ENCODE peak calls at places on chromosomes 11 and 22, in eight cellular contexts. One of them, this sample, is unnamed.

GRCh38 chr22:31185056-31185455 is 25.1 kb downstream of the RNF185 start:
- DNase-seq in esophagus muscularis mucosa: no peak
- DNase-seq in CD4-positive, alpha-beta T cell: no peak
- DNase-seq in neural progenitor cell: no peak
- DNase-seq in HL-60: no peak
- DNase-seq in AG10803: peak; percentile 68
- DNase-seq in GM13977: no peak
- DNase-seq in B cell: no peak
- DNase-seq in this sample: no peak

GRCh38 chr11:100445231-100445735 is 241.8 kb upstream of the ARHGAP42 start:
- DNase-seq in esophagus muscularis mucosa: no peak
- DNase-seq in CD4-positive, alpha-beta T cell: no peak
- DNase-seq in neural progenitor cell: peak; percentile 11
- DNase-seq in HL-60: no peak
- DNase-seq in AG10803: no peak
- DNase-seq in GM13977: no peak
- DNase-seq in B cell: no peak
- DNase-seq in this sample: no peak

GRCh38 chr22:35775339-35775738 is 57.7 kb downstream of the APOL5 start:
- DNase-seq in esophagus muscularis mucosa: no peak
- DNase-seq in CD4-positive, alpha-beta T cell: no peak
- DNase-seq in neural progenitor cell: no peak
- DNase-seq in HL-60: no peak
- DNase-seq in AG10803: no peak
- DNase-seq in GM13977: no peak
- DNase-seq in B cell: no peak
- DNase-seq in this sample: no peak

GRCh38 chr11:74325649-74326645 is 14.5 kb upstream of the P4HA3 start:
- DNase-seq in esophagus muscularis mucosa: peak; percentile 93
- DNase-seq in CD4-positive, alpha-beta T cell: no peak
- DNase-seq in neural progenitor cell: no peak
- DNase-seq in HL-60: no peak
- DNase-seq in AG10803: peak; percentile 97
- DNase-seq in GM13977: no peak
- DNase-seq in B cell: no peak
- DNase-seq in this sample: no peak

GRCh38 chr11:77559686-77560425 is 29.9 kb upstream of the AQP11 start:
- DNase-seq in esophagus muscularis mucosa: no peak
- DNase-seq in CD4-positive, alpha-beta T cell: no peak
- DNase-seq in neural progenitor cell: no peak
- DNase-seq in HL-60: no peak
- DNase-seq in AG10803: peak; percentile 83
- DNase-seq in GM13977: no peak
- DNase-seq in B cell: no peak
- DNase-seq in this sample: no peak

GRCh38 chr11:34169664-34170063 is 64.2 kb downstream of the NAT10 start:
- DNase-seq in esophagus muscularis mucosa: no peak
- DNase-seq in CD4-positive, alpha-beta T cell: no peak
- DNase-seq in neural progenitor cell: no peak
- DNase-seq in HL-60: no peak
- DNase-seq in AG10803: no peak
- DNase-seq in GM13977: no peak
- DNase-seq in B cell: no peak
- DNase-seq in this sample: no peak

GRCh38 chr11:9861860-9862725 is 198.2 kb downstream of the SWAP70 start:
- DNase-seq in esophagus muscularis mucosa: no peak
- DNase-seq in CD4-positive, alpha-beta T cell: peak; percentile 10
- DNase-seq in neural progenitor cell: peak; percentile 83
- DNase-seq in HL-60: peak; percentile 74
- DNase-seq in AG10803: peak; percentile 85
- DNase-seq in GM13977: peak; percentile 59
- DNase-seq in B cell: peak; percentile 67
- DNase-seq in this sample: peak; percentile 65

GRCh38 chr11:68313574-68314202 is 1.3 kb downstream of the LRP5 start:
- DNase-seq in esophagus muscularis mucosa: no peak
- DNase-seq in CD4-positive, alpha-beta T cell: no peak
- DNase-seq in neural progenitor cell: peak; percentile 64
- DNase-seq in HL-60: peak; percentile 44
- DNase-seq in AG10803: peak; percentile 76
- DNase-seq in GM13977: no peak
- DNase-seq in B cell: no peak
- DNase-seq in this sample: no peak

GRCh38 chr22:46061431-46062231 is 84.7 kb upstream of the WNT7B start:
- DNase-seq in esophagus muscularis mucosa: no peak
- DNase-seq in CD4-positive, alpha-beta T cell: no peak
- DNase-seq in neural progenitor cell: peak; percentile 84
- DNase-seq in HL-60: no peak
- DNase-seq in AG10803: no peak
- DNase-seq in GM13977: no peak
- DNase-seq in B cell: no peak
- DNase-seq in this sample: no peak

GRCh38 chr11:7421136-7421535 is 64.2 kb upstream of the OLFML1 start:
- DNase-seq in esophagus muscularis mucosa: peak; percentile 5
- DNase-seq in CD4-positive, alpha-beta T cell: no peak
- DNase-seq in neural progenitor cell: no peak
- DNase-seq in HL-60: no peak
- DNase-seq in AG10803: no peak
- DNase-seq in GM13977: no peak
- DNase-seq in B cell: no peak
- DNase-seq in this sample: no peak

GRCh38 chr22:21082248-21082647 is 36.5 kb downstream of the LRRC74B start:
- DNase-seq in esophagus muscularis mucosa: no peak
- DNase-seq in CD4-positive, alpha-beta T cell: no peak
- DNase-seq in neural progenitor cell: no peak
- DNase-seq in HL-60: no peak
- DNase-seq in AG10803: no peak
- DNase-seq in GM13977: no peak
- DNase-seq in B cell: no peak
- DNase-seq in this sample: no peak

GRCh38 chr11:125404136-125404810 is 91.8 kb downstream of the FEZ1 start:
- DNase-seq in esophagus muscularis mucosa: no peak
- DNase-seq in CD4-positive, alpha-beta T cell: no peak
- DNase-seq in neural progenitor cell: peak; percentile 92
- DNase-seq in HL-60: no peak
- DNase-seq in AG10803: no peak
- DNase-seq in GM13977: no peak
- DNase-seq in B cell: no peak
- DNase-seq in this sample: no peak

GRCh38 chr11:70948855-70949551 is 303.4 kb downstream of the SHANK2 start:
- DNase-seq in esophagus muscularis mucosa: no peak
- DNase-seq in CD4-positive, alpha-beta T cell: no peak
- DNase-seq in neural progenitor cell: no peak
- DNase-seq in HL-60: no peak
- DNase-seq in AG10803: no peak
- DNase-seq in GM13977: no peak
- DNase-seq in B cell: no peak
- DNase-seq in this sample: no peak

GRCh38 chr22:47696776-47697175 is 934.3 kb downstream of the TBC1D22A start:
- DNase-seq in esophagus muscularis mucosa: peak; percentile 60
- DNase-seq in CD4-positive, alpha-beta T cell: no peak
- DNase-seq in neural progenitor cell: no peak
- DNase-seq in HL-60: no peak
- DNase-seq in AG10803: no peak
- DNase-seq in GM13977: no peak
- DNase-seq in B cell: no peak
- DNase-seq in this sample: no peak

GRCh38 chr22:36417281-36417686 is 29.5 kb upstream of the MYH9 start:
- DNase-seq in esophagus muscularis mucosa: no peak
- DNase-seq in CD4-positive, alpha-beta T cell: no peak
- DNase-seq in neural progenitor cell: no peak
- DNase-seq in HL-60: no peak
- DNase-seq in AG10803: peak; percentile 53
- DNase-seq in GM13977: no peak
- DNase-seq in B cell: no peak
- DNase-seq in this sample: no peak

GRCh38 chr11:9662273-9662672 is 1.6 kb upstream of the SWAP70 start:
- DNase-seq in esophagus muscularis mucosa: no peak
- DNase-seq in CD4-positive, alpha-beta T cell: no peak
- DNase-seq in neural progenitor cell: no peak
- DNase-seq in HL-60: peak; percentile 85
- DNase-seq in AG10803: no peak
- DNase-seq in GM13977: peak; percentile 40
- DNase-seq in B cell: peak; percentile 67
- DNase-seq in this sample: peak; percentile 37

GRCh38 chr11:83464181-83464580 is 178.0 kb upstream of the CCDC90B start:
- DNase-seq in esophagus muscularis mucosa: no peak
- DNase-seq in CD4-positive, alpha-beta T cell: no peak
- DNase-seq in neural progenitor cell: no peak
- DNase-seq in HL-60: no peak
- DNase-seq in AG10803: no peak
- DNase-seq in GM13977: no peak
- DNase-seq in B cell: no peak
- DNase-seq in this sample: no peak

GRCh38 chr11:66418168-66418985 is 2.5 kb upstream of the NPAS4 start:
- DNase-seq in esophagus muscularis mucosa: no peak
- DNase-seq in CD4-positive, alpha-beta T cell: peak; percentile 33
- DNase-seq in neural progenitor cell: peak; percentile 95
- DNase-seq in HL-60: peak; percentile 60
- DNase-seq in AG10803: peak; percentile 96
- DNase-seq in GM13977: peak; percentile 74
- DNase-seq in B cell: peak; percentile 52
- DNase-seq in this sample: peak; percentile 58

GRCh38 chr11:115104851-115105453 is 399.3 kb downstream of the CADM1 start:
- DNase-seq in esophagus muscularis mucosa: no peak
- DNase-seq in CD4-positive, alpha-beta T cell: no peak
- DNase-seq in neural progenitor cell: no peak
- DNase-seq in HL-60: no peak
- DNase-seq in AG10803: no peak
- DNase-seq in GM13977: no peak
- DNase-seq in B cell: no peak
- DNase-seq in this sample: no peak

GRCh38 chr11:115098037-115098436 is 406.2 kb downstream of the CADM1 start:
- DNase-seq in esophagus muscularis mucosa: no peak
- DNase-seq in CD4-positive, alpha-beta T cell: no peak
- DNase-seq in neural progenitor cell: no peak
- DNase-seq in HL-60: no peak
- DNase-seq in AG10803: no peak
- DNase-seq in GM13977: no peak
- DNase-seq in B cell: no peak
- DNase-seq in this sample: no peak

GRCh38 chr11:115100706-115101105 is 403.5 kb downstream of the CADM1 start:
- DNase-seq in esophagus muscularis mucosa: no peak
- DNase-seq in CD4-positive, alpha-beta T cell: no peak
- DNase-seq in neural progenitor cell: no peak
- DNase-seq in HL-60: no peak
- DNase-seq in AG10803: no peak
- DNase-seq in GM13977: no peak
- DNase-seq in B cell: no peak
- DNase-seq in this sample: no peak

GRCh38 chr11:115103921-115104320 is 400.3 kb downstream of the CADM1 start:
- DNase-seq in esophagus muscularis mucosa: no peak
- DNase-seq in CD4-positive, alpha-beta T cell: no peak
- DNase-seq in neural progenitor cell: no peak
- DNase-seq in HL-60: no peak
- DNase-seq in AG10803: no peak
- DNase-seq in GM13977: no peak
- DNase-seq in B cell: no peak
- DNase-seq in this sample: no peak
- TF ChIP-seq CTCF in esophagus muscularis mucosa: no peak
- TF ChIP-seq CTCF in CD4-positive, alpha-beta T cell: no peak
- TF ChIP-seq CTCF in neural progenitor cell: peak; percentile 20
- TF ChIP-seq CTCF in HL-60: no peak
- TF ChIP-seq CTCF in AG10803: no peak
- TF ChIP-seq CTCF in GM13977: no peak
- TF ChIP-seq CTCF in B cell: no peak
- TF ChIP-seq CTCF in this sample: no peak

DNA sequence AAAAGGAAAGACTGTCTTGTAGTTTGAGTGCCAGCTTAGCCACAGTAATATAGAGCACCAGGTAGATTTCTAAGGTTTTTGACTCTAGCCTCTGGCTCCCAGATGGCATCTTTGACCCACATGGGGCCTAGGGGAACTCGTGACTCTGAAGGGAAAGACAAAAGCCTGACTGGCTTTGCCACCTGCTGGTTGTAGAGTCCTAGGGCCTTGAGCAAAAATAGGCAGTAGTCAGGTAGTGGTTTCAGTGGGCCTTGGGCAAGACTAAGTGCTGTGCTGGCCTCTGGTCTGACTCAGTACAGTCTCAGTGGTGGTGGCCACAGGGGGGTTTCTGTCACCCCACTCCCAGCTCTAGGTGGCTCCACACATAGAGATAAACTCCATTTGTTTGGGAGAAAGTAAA is 349.4 kb downstream of the FAM181B start:
- DNase-seq in esophagus muscularis mucosa: no peak
- DNase-seq in CD4-positive, alpha-beta T cell: no peak
- DNase-seq in neural progenitor cell: peak; percentile 4
- DNase-seq in HL-60: no peak
- DNase-seq in AG10803: no peak
- DNase-seq in GM13977: no peak
- DNase-seq in B cell: no peak
- DNase-seq in this sample: no peak
- TF ChIP-seq CTCF in esophagus muscularis mucosa: no peak
- TF ChIP-seq CTCF in CD4-positive, alpha-beta T cell: no peak
- TF ChIP-seq CTCF in neural progenitor cell: no peak
- TF ChIP-seq CTCF in HL-60: no peak
- TF ChIP-seq CTCF in AG10803: no peak
- TF ChIP-seq CTCF in GM13977: no peak
- TF ChIP-seq CTCF in B cell: no peak
- TF ChIP-seq CTCF in this sample: no peak

GRCh38 chr11:65378928-65379638 is 3.4 kb downstream of the SLC25A45 start:
- DNase-seq in esophagus muscularis mucosa: no peak
- DNase-seq in CD4-positive, alpha-beta T cell: no peak
- DNase-seq in neural progenitor cell: no peak
- DNase-seq in HL-60: no peak
- DNase-seq in AG10803: no peak
- DNase-seq in GM13977: no peak
- DNase-seq in B cell: no peak
- DNase-seq in this sample: no peak

GRCh38 chr11:65379698-65380459 is 2.6 kb downstream of the SLC25A45 start:
- DNase-seq in esophagus muscularis mucosa: no peak
- DNase-seq in CD4-positive, alpha-beta T cell: no peak
- DNase-seq in neural progenitor cell: peak; percentile 1
- DNase-seq in HL-60: no peak
- DNase-seq in AG10803: no peak
- DNase-seq in GM13977: no peak
- DNase-seq in B cell: no peak
- DNase-seq in this sample: no peak

GRCh38 chr11:65377777-65378176 is 4.7 kb downstream of the SLC25A45 start:
- DNase-seq in esophagus muscularis mucosa: no peak
- DNase-seq in CD4-positive, alpha-beta T cell: no peak
- DNase-seq in neural progenitor cell: no peak
- DNase-seq in HL-60: no peak
- DNase-seq in AG10803: no peak
- DNase-seq in GM13977: no peak
- DNase-seq in B cell: peak; percentile 52
- DNase-seq in this sample: no peak

GRCh38 chr11:65377036-65377435 is 5.4 kb downstream of the SLC25A45 start:
- DNase-seq in esophagus muscularis mucosa: no peak
- DNase-seq in CD4-positive, alpha-beta T cell: no peak
- DNase-seq in neural progenitor cell: no peak
- DNase-seq in HL-60: no peak
- DNase-seq in AG10803: no peak
- DNase-seq in GM13977: no peak
- DNase-seq in B cell: no peak
- DNase-seq in this sample: no peak

GRCh38 chr11:65378208-65378927 is 4.1 kb downstream of the SLC25A45 start:
- DNase-seq in esophagus muscularis mucosa: no peak
- DNase-seq in CD4-positive, alpha-beta T cell: no peak
- DNase-seq in neural progenitor cell: peak; percentile 3
- DNase-seq in HL-60: peak; percentile 87
- DNase-seq in AG10803: no peak
- DNase-seq in GM13977: no peak
- DNase-seq in B cell: peak; percentile 74
- DNase-seq in this sample: no peak
- TF ChIP-seq CTCF in esophagus muscularis mucosa: no peak
- TF ChIP-seq CTCF in CD4-positive, alpha-beta T cell: no peak
- TF ChIP-seq CTCF in neural progenitor cell: peak; percentile 20
- TF ChIP-seq CTCF in HL-60: no peak
- TF ChIP-seq CTCF in AG10803: no peak
- TF ChIP-seq CTCF in GM13977: peak; percentile 17
- TF ChIP-seq CTCF in B cell: no peak
- TF ChIP-seq CTCF in this sample: no peak

GRCh38 chr22:44325718-44326548 is 13.2 kb upstream of the SHISAL1 start:
- DNase-seq in esophagus muscularis mucosa: no peak
- DNase-seq in CD4-positive, alpha-beta T cell: no peak
- DNase-seq in neural progenitor cell: peak; percentile 38
- DNase-seq in HL-60: no peak
- DNase-seq in AG10803: peak; percentile 54
- DNase-seq in GM13977: no peak
- DNase-seq in B cell: no peak
- DNase-seq in this sample: no peak
- TF ChIP-seq CTCF in esophagus muscularis mucosa: peak; percentile 19
- TF ChIP-seq CTCF in CD4-positive, alpha-beta T cell: no peak
- TF ChIP-seq CTCF in neural progenitor cell: peak; percentile 12
- TF ChIP-seq CTCF in HL-60: no peak
- TF ChIP-seq CTCF in AG10803: peak; percentile 56
- TF ChIP-seq CTCF in GM13977: no peak
- TF ChIP-seq CTCF in B cell: no peak
- TF ChIP-seq CTCF in this sample: no peak

This sample was measured in GM10248.